ENCODE peak calls at places on chromosomes 11 and 22, in six cellular contexts. K, G, C, S, D and Y are unnamed samples. For H3K4me1, the result is how much of the 10 kb centered on the place peaks cover.

GRCh38 chr11:130070829-130071205 is 1.1 kb downstream of the APLP2 start:
- DNase-seq in K (no peak), G (no peak), C (no peak), S (no peak), D (no peak), Y (peak)

GRCh38 chr11:6030658-6031057 is at the start of gene OR56A1:
- DNase-seq in K (no peak), G (no peak), C (no peak), S (no peak), D (no peak), Y (no peak)

GRCh38 chr11:129888451-129888850 is 6.9 kb downstream of the NFRKB start:
- DNase-seq in K (no peak), G (no peak), C (no peak), S (no peak), D (no peak), Y (no peak)

GRCh38 chr11:69950120-69950519 is 128.0 kb upstream of the ANO1 start:
- DNase-seq in K (no peak), G (peak), C (peak), S (no peak), D (peak), Y (no peak)

GRCh38 chr22:27128461-27129080 is 471.2 kb downstream of the MIAT start:
- DNase-seq in K (no peak), G (no peak), C (no peak), S (no peak), D (no peak), Y (no peak)

GRCh38 chr11:33663121-33663520 is 37.5 kb downstream of the C11orf91 start:
- DNase-seq in K (no peak), G (no peak), C (no peak), S (no peak), D (no peak), Y (no peak)

GRCh38 chr11:19953909-19954308 is 206.4 kb downstream of the DBX1 start:
- DNase-seq in K (no peak), G (no peak), C (peak), S (no peak), D (peak), Y (no peak)

GRCh38 chr22:44926124-44926475 is 83.7 kb downstream of the PHF21B start:
- DNase-seq in K (no peak), G (no peak), C (no peak), S (peak), D (no peak), Y (no peak)

GRCh38 chr11:84608788-84609309 is 1018.3 kb downstream of the DLG2 start:
- DNase-seq in K (no peak), G (no peak), C (no peak), S (no peak), D (no peak), Y (no peak)

GRCh38 chr11:23201936-23202522 is 341.8 kb upstream of the CCDC179 start:
- DNase-seq in K (no peak), G (no peak), C (no peak), S (no peak), D (no peak), Y (peak)

GRCh38 chr11:33214187-33214586 is 43.0 kb upstream of the HIPK3 start:
- DNase-seq in K (no peak), G (no peak), C (no peak), S (no peak), D (no peak), Y (no peak)

GRCh38 chr11:66421492-66422205 is 814 bp downstream of the NPAS4 start:
- DNase-seq in K (peak), G (peak), C (peak), S (peak), D (peak), Y (peak)

GRCh38 chr22:20798974-20799373 is 25.1 kb downstream of the SERPIND1 start:
- DNase-seq in K (no peak), G (no peak), C (no peak), S (no peak), D (no peak), Y (no peak)

GRCh38 chr11:60946601-60947265 is 5.2 kb downstream of the SLC15A3 start:
- DNase-seq in K (no peak), G (no peak), C (no peak), S (no peak), D (no peak), Y (no peak)

GRCh38 chr11:86477495-86478155 is 102.9 kb downstream of the CCDC81 start:
- DNase-seq in K (no peak), G (no peak), C (peak), S (no peak), D (no peak), Y (no peak)

GRCh38 chr11:74689666-74690065 is 41.6 kb downstream of the CHRDL2 start:
- DNase-seq in K (no peak), G (no peak), C (no peak), S (no peak), D (peak), Y (no peak)

GRCh38 chr22:20526628-20527355 is 19.4 kb downstream of the MED15 start:
- DNase-seq in K (no peak), G (no peak), C (no peak), S (no peak), D (no peak), Y (no peak)

GRCh38 chr11:69321877-69322350 is 28.0 kb downstream of the MYEOV start:
- DNase-seq in K (no peak), G (no peak), C (no peak), S (peak), D (no peak), Y (no peak)

GRCh38 chr22:23178512-23179254 is 1.6 kb upstream of the BCR start:
- DNase-seq in K (peak), G (peak), C (peak), S (peak), D (no peak), Y (peak)

GRCh38 chr11:46369458-46370152 is 11.9 kb upstream of the MDK start:
- DNase-seq in K (peak), G (no peak), C (peak), S (no peak), D (peak), Y (peak)

GRCh38 chr11:13030857-13031256 is 21.7 kb downstream of the RASSF10 start:
- DNase-seq in K (peak), G (no peak), C (no peak), S (no peak), D (peak), Y (peak)

GRCh38 chr11:537622-538430 is 499 bp downstream of the LRRC56 start:
- DNase-seq in K (no peak), G (no peak), C (no peak), S (peak), D (no peak), Y (peak)

GRCh38 chr22:29030618-29031235 is 30.9 kb downstream of the C22orf31 start:
- DNase-seq in K (peak), G (no peak), C (peak), S (peak), D (peak), Y (peak)

GRCh38 chr11:76747428-76747979 is 35.7 kb upstream of the TSKU start:
- DNase-seq in K (no peak), G (no peak), C (peak), S (no peak), D (no peak), Y (no peak)

GRCh38 chr11:129950319-129951034 is 52.2 kb downstream of the PRDM10 start:
- DNase-seq in K (no peak), G (no peak), C (peak), S (peak), D (no peak), Y (no peak)

GRCh38 chr22:46354993-46355305 is 19.4 kb downstream of the TRMU start:
- DNase-seq in K (no peak), G (no peak), C (no peak), S (no peak), D (no peak), Y (no peak)

GRCh38 chr11:121449626-121450025 is 2.5 kb upstream of the SORL1 start:
- DNase-seq in K (no peak), G (no peak), C (no peak), S (no peak), D (no peak), Y (no peak)

GRCh38 chr22:33056108-33056507 is 2.1 kb downstream of the SYN3 start:
- DNase-seq in K (no peak), G (no peak), C (no peak), S (no peak), D (no peak), Y (no peak)

GRCh38 chr11:61581931-61582330 is 1.1 kb upstream of the SYT7 start:
- DNase-seq in K (no peak), G (no peak), C (no peak), S (no peak), D (no peak), Y (no peak)

GRCh38 chr22:39013923-39014722 is at the start of gene APOBEC3C:
- DNase-seq in K (peak), G (no peak), C (peak), S (peak), D (peak), Y (peak)
- TF ChIP-seq POLR2AphosphoS5 in K (no peak), G (no peak), C (peak), S (peak), D (peak), Y (peak)

GRCh38 chr11:95647355-95647754 is 142.2 kb downstream of the FAM76B start:
- DNase-seq in K (no peak), G (no peak), C (no peak), S (peak), D (no peak), Y (no peak)

GRCh38 chr11:95638501-95638900 is 151.1 kb downstream of the FAM76B start:
- DNase-seq in K (no peak), G (no peak), C (no peak), S (no peak), D (no peak), Y (no peak)

DNA sequence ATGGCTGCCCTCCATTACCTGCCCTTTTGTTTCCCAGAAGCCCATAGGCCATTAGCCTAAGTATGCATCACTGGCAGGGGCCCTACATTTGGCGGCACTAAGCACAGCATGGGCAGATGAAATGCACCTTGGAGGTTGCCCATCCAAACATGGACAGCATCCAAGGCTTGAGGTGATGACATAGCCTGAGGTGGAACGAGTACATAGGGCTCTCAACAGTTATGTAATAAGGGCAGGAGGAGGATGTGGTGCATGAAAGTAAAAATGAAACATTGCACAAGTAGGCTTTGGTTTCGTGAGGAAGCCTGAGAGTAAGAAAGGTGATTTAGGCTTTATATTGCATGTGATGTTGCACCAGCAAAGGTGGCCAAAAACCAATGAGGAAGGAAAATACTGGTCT is 148.1 kb downstream of the FAM76B start:
- DNase-seq in K (no peak), G (no peak), C (no peak), S (no peak), D (no peak), Y (no peak)
- TF ChIP-seq EP300 in K (no peak), G (no peak), C (no peak), S (no peak), D (no peak), Y (no peak)

GRCh38 chr22:49787861-49788260 is 39.8 kb downstream of the BRD1 start:
- DNase-seq in K (no peak), G (no peak), C (no peak), S (no peak), D (no peak), Y (no peak)
- H3K4me1 ChIP-seq in K (half or more), G (under half), C (under half), S (half or more), D (under half), Y (half or more)

DNA sequence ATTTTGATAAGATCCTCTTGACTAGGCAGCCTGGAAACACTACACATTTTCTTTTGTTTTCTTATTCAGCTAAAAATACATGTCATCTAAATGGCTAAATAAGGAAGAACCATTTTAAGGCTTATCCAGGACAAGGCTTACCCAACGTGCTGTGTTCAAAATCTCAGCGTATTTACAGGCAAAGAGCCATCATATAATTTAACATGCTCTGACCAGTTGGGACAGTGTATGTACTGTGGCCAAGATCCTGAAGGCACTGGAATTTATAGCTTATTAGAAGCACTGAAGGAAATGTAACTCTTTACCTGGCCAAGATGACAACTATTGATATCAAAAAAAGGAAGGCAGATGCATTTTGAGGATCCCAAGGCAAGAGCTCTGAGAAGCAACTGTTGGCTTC is 71.1 kb downstream of the PPFIBP2 start:
- DNase-seq in K (no peak), G (no peak), C (no peak), S (no peak), D (no peak), Y (no peak)
- TF ChIP-seq POLR2AphosphoS5 in K (no peak), G (no peak), C (no peak), S (no peak), D (no peak), Y (no peak)

GRCh38 chr22:30290679-30291333 is 1.5 kb upstream of the CASTOR1 start:
- DNase-seq in K (peak), G (no peak), C (no peak), S (peak), D (peak), Y (peak)
- TF ChIP-seq EP300 in K (peak), G (no peak), C (no peak), S (peak), D (no peak), Y (peak)

DNA sequence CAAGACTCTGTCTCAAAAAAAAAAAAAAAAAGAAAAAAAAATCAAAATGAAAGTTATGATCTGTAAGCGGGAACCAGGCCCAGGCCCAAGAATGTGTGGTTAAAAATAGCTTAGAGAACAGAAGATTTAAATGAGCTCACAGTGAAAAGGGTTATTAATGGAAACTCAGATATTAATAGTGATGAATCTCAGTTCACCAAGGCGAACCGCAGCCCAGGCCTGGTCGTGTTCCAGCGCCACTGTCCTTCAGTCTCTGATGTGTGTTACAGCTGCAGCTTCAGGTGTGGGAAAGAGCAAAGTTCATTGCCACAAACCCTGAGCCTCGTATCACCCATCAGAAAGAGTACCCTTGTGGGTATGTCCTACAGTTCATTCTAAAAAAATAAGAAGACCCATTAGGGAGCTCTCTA is 107.1 kb downstream of the GAB2 start:
- DNase-seq in K (peak), G (no peak), C (no peak), S (peak), D (peak), Y (peak)
- H3K4me1 ChIP-seq in K (under half), G (under half), C (under half), S (under half), D (half or more), Y (half or more)